ENCODE peak calls at places on chromosomes 6 and 20, in seven cellular contexts. E, T, M, Q, K, C and X are unnamed samples.

GRCh38 chr20:19497064-19497463 is 261.0 kb upstream of the RIN2 start:
- DNase-seq in E (no peak), T (no peak), M (no peak), Q (no peak), K (no peak), C (no peak), X (no peak)

GRCh38 chr6:1226208-1227099 is 85.4 kb upstream of the FOXQ1 start:
- DNase-seq in E (no peak), T (no peak), M (no peak), Q (no peak), K (peak), C (no peak), X (no peak)

GRCh38 chr6:39341352-39341751 is 18.9 kb upstream of the KCNK16 start:
- DNase-seq in E (no peak), T (no peak), M (no peak), Q (no peak), K (no peak), C (no peak), X (no peak)

GRCh38 chr6:70369332-70369950 is 43.9 kb upstream of the FAM135A start:
- DNase-seq in E (peak), T (peak), M (peak), Q (peak), K (no peak), C (peak), X (peak)

GRCh38 chr20:32906871-32907495 is 48.3 kb downstream of the EFCAB8 start:
- DNase-seq in E (no peak), T (no peak), M (no peak), Q (no peak), K (no peak), C (no peak), X (no peak)

GRCh38 chr6:145247677-145248419 is 487.5 kb downstream of the EPM2A start:
- DNase-seq in E (no peak), T (no peak), M (no peak), Q (no peak), K (no peak), C (peak), X (no peak)

GRCh38 chr20:45405566-45406259 is 2.4 kb upstream of the DBNDD2 start:
- DNase-seq in E (peak), T (peak), M (peak), Q (peak), K (peak), C (no peak), X (peak)

GRCh38 chr6:105536961-105537360 is 134.1 kb upstream of the PREP start:
- DNase-seq in E (no peak), T (no peak), M (no peak), Q (no peak), K (no peak), C (no peak), X (no peak)

GRCh38 chr20:37209661-37210314 is 30.4 kb upstream of the MROH8 start:
- DNase-seq in E (no peak), T (no peak), M (no peak), Q (no peak), K (no peak), C (no peak), X (no peak)

GRCh38 chr20:49914310-49915117 is 815 bp downstream of the SPATA2 start:
- DNase-seq in E (no peak), T (no peak), M (peak), Q (no peak), K (no peak), C (no peak), X (no peak)

DNA sequence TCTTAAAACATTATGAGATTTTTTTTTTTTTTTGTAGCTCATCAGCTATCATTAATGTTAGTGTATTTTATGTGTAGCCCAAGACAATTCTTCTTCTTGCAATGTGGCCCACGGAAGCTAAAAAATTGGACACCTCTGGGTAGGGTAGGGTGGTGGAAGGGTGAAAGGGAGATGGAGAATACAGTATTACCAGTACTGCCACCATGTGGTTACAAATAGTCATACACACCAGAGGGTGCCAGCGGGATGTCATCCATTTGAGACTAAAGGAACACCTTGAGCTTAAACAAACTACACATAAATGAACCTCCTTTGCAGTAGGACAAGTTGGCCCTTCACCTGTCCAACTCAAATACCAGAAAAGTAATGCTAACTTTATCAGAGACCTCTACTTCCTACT is 601.9 kb downstream of the HTR1B start:
- DNase-seq in E (no peak), T (no peak), M (peak), Q (no peak), K (no peak), C (peak), X (no peak)
- TF ChIP-seq CTCF in E (peak), T (no peak), M (peak), Q (no peak), K (no peak), C (no peak), X (peak)

DNA sequence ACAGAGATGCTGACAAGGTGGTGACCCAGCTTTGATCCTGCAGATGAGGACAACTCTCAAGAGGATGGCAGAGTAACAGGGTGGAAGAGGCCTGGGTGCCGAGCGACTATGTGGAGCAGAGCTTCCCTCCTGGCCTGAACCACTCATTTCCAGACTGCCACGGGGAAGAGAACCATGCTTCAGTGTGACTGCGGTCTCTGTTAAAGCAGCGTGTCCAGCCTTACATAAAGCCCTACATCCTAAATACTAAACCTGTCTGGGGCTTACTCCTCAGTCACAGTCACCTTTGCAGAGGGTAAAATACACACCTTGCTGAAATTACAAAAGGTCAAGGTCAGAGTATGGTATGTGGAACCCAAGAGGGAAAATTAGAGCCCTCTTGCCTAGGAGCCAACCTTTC is 312.9 kb downstream of the CDC5L start:
- DNase-seq in E (no peak), T (no peak), M (no peak), Q (no peak), K (no peak), C (no peak), X (no peak)
- H3K4me3 ChIP-seq in E (no peak), T (no peak), M (no peak), Q (no peak), K (no peak), C (no peak), X (no peak)

GRCh38 chr6:16540804-16541752 is 220.2 kb downstream of the ATXN1 start:
- DNase-seq in E (peak), T (no peak), M (peak), Q (no peak), K (no peak), C (peak), X (peak)
- H3K27ac ChIP-seq in E (peak), T (no peak), M (no peak), Q (no peak), K (no peak), C (no peak), X (peak)

GRCh38 chr6:4935486-4935885 is 68.4 kb downstream of the RPP40 start:
- DNase-seq in E (no peak), T (no peak), M (no peak), Q (no peak), K (no peak), C (no peak), X (no peak)

GRCh38 chr6:4939241-4939640 is 64.6 kb downstream of the RPP40 start:
- DNase-seq in E (no peak), T (no peak), M (no peak), Q (no peak), K (no peak), C (no peak), X (no peak)

GRCh38 chr6:4935981-4936680 is 67.7 kb downstream of the RPP40 start:
- DNase-seq in E (no peak), T (no peak), M (no peak), Q (no peak), K (no peak), C (no peak), X (no peak)

GRCh38 chr6:4937414-4937813 is 66.4 kb downstream of the RPP40 start:
- DNase-seq in E (no peak), T (no peak), M (no peak), Q (no peak), K (peak), C (no peak), X (no peak)

DNA sequence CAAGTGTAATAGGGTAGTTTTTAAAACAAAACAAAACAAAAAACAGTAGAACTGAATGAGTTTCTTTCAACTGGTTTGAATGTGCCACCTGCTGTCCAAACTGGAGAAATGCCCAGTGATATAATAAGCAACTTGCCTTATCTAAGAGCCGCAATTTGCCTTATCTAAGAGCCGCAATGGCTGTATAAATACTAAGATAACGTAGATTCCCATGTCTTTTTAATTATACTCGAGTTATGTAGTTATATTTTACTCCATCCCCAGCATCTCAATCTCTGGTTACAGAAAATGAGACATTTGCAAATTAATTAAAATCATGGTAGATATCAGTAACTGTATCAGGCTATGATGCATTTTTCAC is 67.2 kb downstream of the RPP40 start:
- DNase-seq in E (no peak), T (no peak), M (peak), Q (no peak), K (no peak), C (peak), X (no peak)
- TF ChIP-seq CTCF in E (peak), T (peak), M (peak), Q (peak), K (peak), C (peak), X (peak)

GRCh38 chr20:63444548-63444947 is 27.9 kb downstream of the KCNQ2 start:
- DNase-seq in E (no peak), T (no peak), M (no peak), Q (no peak), K (no peak), C (no peak), X (no peak)
- H3K4me3 ChIP-seq in E (no peak), T (no peak), M (no peak), Q (no peak), K (no peak), C (no peak), X (no peak)

GRCh38 chr6:7163661-7164071 is 55.9 kb downstream of the RREB1 start:
- DNase-seq in E (no peak), T (no peak), M (no peak), Q (no peak), K (no peak), C (no peak), X (no peak)
- H3K27ac ChIP-seq in E (no peak), T (no peak), M (no peak), Q (no peak), K (no peak), C (peak), X (peak)

GRCh38 chr20:4821590-4821989 is 99.9 kb downstream of the PRND start:
- DNase-seq in E (no peak), T (no peak), M (no peak), Q (no peak), K (no peak), C (no peak), X (no peak)
- TF ChIP-seq CTCF in E (no peak), T (no peak), M (no peak), Q (no peak), K (no peak), C (no peak), X (no peak)

DNA sequence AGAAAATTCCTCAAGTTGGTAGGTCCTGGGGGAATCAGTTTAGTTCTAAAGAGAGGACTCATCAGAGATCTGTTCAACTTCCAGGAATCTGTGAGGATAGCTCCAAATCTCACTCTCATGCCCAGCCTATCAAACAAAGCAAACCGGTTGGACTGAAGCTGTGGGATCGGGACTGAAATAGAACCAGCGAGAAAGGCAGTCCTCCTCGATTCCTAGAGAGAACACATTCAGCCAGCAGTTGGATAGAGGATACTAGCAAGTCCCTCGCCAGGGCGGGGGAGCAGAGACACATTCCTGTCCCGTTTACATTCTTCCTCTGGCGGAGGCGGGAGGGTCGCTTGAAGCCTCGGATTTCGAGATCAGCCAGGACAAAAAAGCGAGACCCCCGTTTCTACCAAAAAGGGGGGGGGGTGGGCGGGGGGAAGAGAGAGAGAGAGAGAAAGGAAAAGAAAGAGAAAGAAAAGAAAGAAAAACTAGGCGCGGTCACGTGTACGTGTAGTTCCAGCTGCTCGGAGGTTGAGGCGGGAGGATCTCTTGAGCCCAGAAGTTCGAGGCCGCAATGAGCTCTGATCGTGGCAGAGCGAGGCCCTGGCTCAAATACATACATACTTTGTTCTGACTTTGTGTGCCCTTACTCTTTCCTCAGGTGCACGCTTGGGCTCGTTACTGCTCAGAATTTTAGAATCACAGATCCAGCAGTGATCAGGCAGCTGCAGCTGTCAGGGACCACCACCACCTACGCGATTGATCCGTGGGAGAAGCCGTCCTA is 19.5 kb downstream of the ZNF311 start:
- DNase-seq in E (peak), T (peak), M (peak), Q (no peak), K (peak), C (peak), X (peak)
- H3K4me3 ChIP-seq in E (peak), T (peak), M (peak), Q (no peak), K (peak), C (peak), X (peak)

DNA sequence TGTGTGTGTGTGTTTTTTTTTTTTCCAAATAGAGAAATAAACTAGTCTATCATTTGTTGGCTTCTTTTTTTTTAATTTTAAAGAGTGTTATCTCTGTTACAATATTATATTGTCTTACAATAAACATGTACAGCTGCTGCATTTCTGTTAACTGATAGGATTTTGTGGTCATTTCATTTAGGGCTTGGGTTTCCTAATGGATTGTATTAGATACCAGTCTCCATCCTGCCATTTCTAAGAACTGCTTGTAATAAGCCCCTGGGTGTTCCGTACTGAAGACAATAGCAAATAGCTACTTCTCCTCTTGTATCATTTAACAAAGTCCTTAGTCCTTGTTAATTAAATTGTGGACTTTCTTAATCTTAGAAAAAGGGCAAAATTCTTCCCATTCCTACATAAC is 45.7 kb downstream of the SOBP start:
- DNase-seq in E (no peak), T (no peak), M (no peak), Q (no peak), K (no peak), C (no peak), X (no peak)
- H3K27ac ChIP-seq in E (no peak), T (no peak), M (no peak), Q (no peak), K (no peak), C (no peak), X (no peak)